ENCODE peak calls at places on chromosome 19, in ten cellular contexts. N, X, L, I, T, K, G, B, R and P are unnamed samples.

GRCh38 chr19:40530091-40530901 is 46.4 kb upstream of the SHKBP1 start:
- DNase-seq in N (no peak), X (no peak), L (no peak), I (no peak), T (peak), K (peak), G (no peak), B (no peak), R (no peak), P (no peak)

GRCh38 chr19:18494267-18494607 is 27.6 kb downstream of the ELL start:
- DNase-seq in N (no peak), X (no peak), L (peak), I (no peak), T (peak), K (peak), G (no peak), B (no peak), R (no peak), P (no peak)

GRCh38 chr19:42594617-42595489 is at the start of gene CEACAM8:
- DNase-seq in N (no peak), X (no peak), L (no peak), I (no peak), T (no peak), K (no peak), G (no peak), B (no peak), R (no peak), P (no peak)

GRCh38 chr19:16027528-16027927 is 48.8 kb upstream of the TPM4 start:
- DNase-seq in N (no peak), X (no peak), L (no peak), I (no peak), T (no peak), K (no peak), G (no peak), B (no peak), R (no peak), P (no peak)

GRCh38 chr19:5667751-5668271 is 12.5 kb downstream of the MICOS13 start:
- DNase-seq in N (no peak), X (no peak), L (no peak), I (no peak), T (no peak), K (no peak), G (no peak), B (no peak), R (no peak), P (no peak)

GRCh38 chr19:30046522-30046921 is 104.5 kb downstream of the URI1 start:
- DNase-seq in N (peak), X (no peak), L (no peak), I (peak), T (no peak), K (no peak), G (no peak), B (no peak), R (peak), P (no peak)

GRCh38 chr19:29583196-29584006 is 22.7 kb upstream of the POP4 start:
- DNase-seq in N (no peak), X (no peak), L (no peak), I (no peak), T (peak), K (no peak), G (peak), B (no peak), R (peak), P (no peak)

GRCh38 chr19:45450042-45450380 is 17.8 kb upstream of the FOSB start:
- DNase-seq in N (no peak), X (no peak), L (no peak), I (no peak), T (no peak), K (no peak), G (no peak), B (no peak), R (no peak), P (no peak)

GRCh38 chr19:45515081-45515624 is 7.9 kb downstream of the VASP start:
- DNase-seq in N (no peak), X (no peak), L (peak), I (no peak), T (peak), K (peak), G (no peak), B (no peak), R (no peak), P (no peak)

GRCh38 chr19:32368781-32369180 is 23.4 kb downstream of the ZNF507 start:
- DNase-seq in N (no peak), X (no peak), L (no peak), I (no peak), T (no peak), K (no peak), G (no peak), B (no peak), R (no peak), P (no peak)

GRCh38 chr19:36528921-36529518 is 949 bp upstream of the ZNF260 start:
- DNase-seq in N (no peak), X (no peak), L (no peak), I (no peak), T (peak), K (peak), G (no peak), B (no peak), R (no peak), P (no peak)

GRCh38 chr19:28881616-28882015 is 331.3 kb downstream of the UQCRFS1 start:
- DNase-seq in N (no peak), X (no peak), L (no peak), I (no peak), T (no peak), K (no peak), G (no peak), B (no peak), R (no peak), P (no peak)